ENCODE peak calls at places on chromosome 19, in four cellular contexts. One of them, this sample, is unnamed.

GRCh38 chr19:35986664-35987570 is 8.1 kb upstream of the SDHAF1 start:
- DNase-seq in mucosa of descending colon: peak; percentile 31
- DNase-seq in lung: peak; percentile 39
- DNase-seq in hypothalamus: no peak
- DNase-seq in this sample: peak; percentile 76

GRCh38 chr19:3708207-3708931 is at the start of gene TJP3:
- DNase-seq in mucosa of descending colon: peak; percentile 90
- DNase-seq in lung: peak; percentile 80
- DNase-seq in hypothalamus: no peak
- DNase-seq in this sample: no peak

GRCh38 chr19:38213911-38214625 is 10.0 kb downstream of the DPF1 start:
- DNase-seq in mucosa of descending colon: no peak
- DNase-seq in lung: no peak
- DNase-seq in hypothalamus: no peak
- DNase-seq in this sample: no peak

GRCh38 chr19:16604615-16605014 is 23.4 kb downstream of the MED26 start:
- DNase-seq in mucosa of descending colon: no peak
- DNase-seq in lung: no peak
- DNase-seq in hypothalamus: no peak
- DNase-seq in this sample: no peak

GRCh38 chr19:56119585-56119978 is 1.5 kb downstream of the ZNF787 start:
- DNase-seq in mucosa of descending colon: peak; percentile 71
- DNase-seq in lung: no peak
- DNase-seq in hypothalamus: no peak
- DNase-seq in this sample: no peak

GRCh38 chr19:29528350-29528945 is 2.7 kb downstream of the VSTM2B start:
- DNase-seq in mucosa of descending colon: peak; percentile 38
- DNase-seq in lung: no peak
- DNase-seq in hypothalamus: peak; percentile 31
- DNase-seq in this sample: peak; percentile 87

GRCh38 chr19:10780368-10780767 is 55.6 kb downstream of the TMED1 start:
- DNase-seq in mucosa of descending colon: peak; percentile 43
- DNase-seq in lung: peak; percentile 65
- DNase-seq in hypothalamus: no peak
- DNase-seq in this sample: no peak

GRCh38 chr19:52662631-52663030 is 24.5 kb upstream of the ZNF83 start:
- DNase-seq in mucosa of descending colon: no peak
- DNase-seq in lung: no peak
- DNase-seq in hypothalamus: no peak
- DNase-seq in this sample: no peak

GRCh38 chr19:10104665-10105221 is 1.4 kb upstream of the PPAN start:
- DNase-seq in mucosa of descending colon: peak; percentile 55
- DNase-seq in lung: no peak
- DNase-seq in hypothalamus: no peak
- DNase-seq in this sample: no peak

GRCh38 chr19:44747739-44748425 is 626 bp upstream of the BCL3 start:
- DNase-seq in mucosa of descending colon: peak; percentile 83
- DNase-seq in lung: peak; percentile 79
- DNase-seq in hypothalamus: no peak
- DNase-seq in this sample: no peak

GRCh38 chr19:35042056-35042730 is 672 bp downstream of the HPN start:
- DNase-seq in mucosa of descending colon: no peak
- DNase-seq in lung: no peak
- DNase-seq in hypothalamus: no peak
- DNase-seq in this sample: no peak

GRCh38 chr19:51407631-51408131 is 9.8 kb downstream of the SIGLEC10 start:
- DNase-seq in mucosa of descending colon: peak; percentile 54
- DNase-seq in lung: no peak
- DNase-seq in hypothalamus: no peak
- DNase-seq in this sample: peak; percentile 13

GRCh38 chr19:11528551-11529341 is at the start of gene ECSIT:
- DNase-seq in mucosa of descending colon: peak; percentile 99
- DNase-seq in lung: peak; percentile 98
- DNase-seq in hypothalamus: peak; percentile 75
- DNase-seq in this sample: peak; percentile 98

GRCh38 chr19:48896191-48896720 is 2.3 kb downstream of the TULP2 start:
- DNase-seq in mucosa of descending colon: peak; percentile 67
- DNase-seq in lung: peak; percentile 73
- DNase-seq in hypothalamus: peak; percentile 12
- DNase-seq in this sample: peak; percentile 76

GRCh38 chr19:43674630-43674982 is 4.6 kb upstream of the PLAUR start:
- DNase-seq in mucosa of descending colon: no peak
- DNase-seq in lung: no peak
- DNase-seq in hypothalamus: no peak
- DNase-seq in this sample: no peak

GRCh38 chr19:4130635-4131438 is 6.9 kb upstream of the MAP2K2 start:
- DNase-seq in mucosa of descending colon: no peak
- DNase-seq in lung: no peak
- DNase-seq in hypothalamus: no peak
- DNase-seq in this sample: no peak

GRCh38 chr19:30557212-30557611 is 185.0 kb downstream of the ZNF536 start:
- DNase-seq in mucosa of descending colon: no peak
- DNase-seq in lung: no peak
- DNase-seq in hypothalamus: no peak
- DNase-seq in this sample: no peak

GRCh38 chr19:43754312-43754561 is 525 bp downstream of the SMG9 start:
- DNase-seq in mucosa of descending colon: no peak
- DNase-seq in lung: no peak
- DNase-seq in hypothalamus: no peak
- DNase-seq in this sample: no peak

GRCh38 chr19:40416918-40417713 is 3.9 kb upstream of the PRX start:
- DNase-seq in mucosa of descending colon: peak; percentile 46
- DNase-seq in lung: no peak
- DNase-seq in hypothalamus: no peak
- DNase-seq in this sample: no peak

GRCh38 chr19:821976-822773 is 420 bp upstream of the PLPPR3 start:
- DNase-seq in mucosa of descending colon: no peak
- DNase-seq in lung: no peak
- DNase-seq in hypothalamus: no peak
- DNase-seq in this sample: no peak

GRCh38 chr19:4606181-4606580 is 33.1 kb upstream of the TNFAIP8L1 start:
- DNase-seq in mucosa of descending colon: no peak
- DNase-seq in lung: no peak
- DNase-seq in hypothalamus: no peak
- DNase-seq in this sample: no peak

GRCh38 chr19:661427-662196 is 1.4 kb downstream of the RNF126 start:
- DNase-seq in mucosa of descending colon: peak; percentile 68
- DNase-seq in lung: no peak
- DNase-seq in hypothalamus: no peak
- DNase-seq in this sample: no peak

GRCh38 chr19:17391371-17392151 is 2.4 kb downstream of the CCDC194 start:
- DNase-seq in mucosa of descending colon: no peak
- DNase-seq in lung: no peak
- DNase-seq in hypothalamus: no peak
- DNase-seq in this sample: no peak

GRCh38 chr19:16014923-16015804 is 61.1 kb upstream of the TPM4 start:
- DNase-seq in mucosa of descending colon: no peak
- DNase-seq in lung: no peak
- DNase-seq in hypothalamus: no peak
- DNase-seq in this sample: no peak

GRCh38 chr19:6694147-6694815 is 24.3 kb upstream of the TNFSF14 start:
- DNase-seq in mucosa of descending colon: no peak
- DNase-seq in lung: no peak
- DNase-seq in hypothalamus: no peak
- DNase-seq in this sample: no peak